ENCODE peak calls at places on chromosomes 12 and 14, in four cellular contexts. X is adrenal gland, G is transverse colon, Q is colonic mucosa. P is an unnamed sample.

GRCh38 chr12:26576266-26576665 is 256.7 kb downstream of the ITPR2 start:
- DNase-seq in G (no peak), X (no peak), Q (no peak), P (no peak)

GRCh38 chr12:122499991-122500684 is 594 bp downstream of the ZCCHC8 start:
- DNase-seq in X (peak), G (peak), Q (peak), P (peak)

GRCh38 chr12:123131291-123131831 is 19.5 kb downstream of the PITPNM2 start:
- DNase-seq in Q (peak), G (peak), X (no peak), P (peak)

GRCh38 chr12:130429656-130430505 is 92.2 kb downstream of the PIWIL1 start:
- DNase-seq in X (no peak), G (no peak), Q (no peak), P (no peak)

GRCh38 chr12:93273834-93274705 is 103.7 kb upstream of the NUDT4 start:
- DNase-seq in Q (no peak), G (no peak), X (no peak), P (no peak)

GRCh38 chr12:52060498-52061177 is 9.1 kb upstream of the ATG101 start:
- DNase-seq in G (peak), Q (no peak), X (no peak), P (no peak)

GRCh38 chr14:99733551-99734405 is 49.7 kb downstream of the CYP46A1 start:
- DNase-seq in Q (no peak), X (peak), G (peak), P (no peak)

GRCh38 chr14:89033756-89034155 is 209.3 kb downstream of the TTC8 start:
- DNase-seq in X (no peak), Q (no peak), G (no peak), P (no peak)

GRCh38 chr14:50964683-50965390 is 20.6 kb upstream of the PYGL start:
- DNase-seq in Q (peak), G (peak), X (peak), P (peak)

GRCh38 chr12:123744836-123745235 is 17.3 kb upstream of the DNAH10 start:
- DNase-seq in X (no peak), G (no peak), Q (no peak), P (peak)

GRCh38 chr12:85155791-85156190 is 119.6 kb downstream of the LRRIQ1 start:
- DNase-seq in X (no peak), G (no peak), Q (no peak), P (peak)

GRCh38 chr14:55336161-55336560 is 64.9 kb downstream of the FBXO34 start:
- DNase-seq in X (no peak), G (peak), Q (no peak), P (peak)

GRCh38 chr12:131950182-131950913 is 606 bp downstream of the EP400 start:
- DNase-seq in X (no peak), Q (peak), G (peak), P (no peak)

GRCh38 chr14:53110103-53110502 is 43.0 kb downstream of the DDHD1 start:
- DNase-seq in G (no peak), X (no peak), Q (no peak), P (no peak)

GRCh38 chr14:75454963-75455546 is 27.2 kb downstream of the JDP2 start:
- DNase-seq in Q (no peak), X (peak), G (peak), P (peak)

GRCh38 chr12:52496590-52497071 is 3.6 kb upstream of the KRT6A start:
- DNase-seq in Q (no peak), G (no peak), X (no peak), P (peak)

GRCh38 chr14:54046250-54046649 is 89.6 kb upstream of the BMP4 start:
- DNase-seq in G (no peak), Q (no peak), X (no peak), P (no peak)

GRCh38 chr12:115630133-115630532 is 647.4 kb downstream of the MED13L start:
- DNase-seq in X (no peak), Q (no peak), G (no peak), P (no peak)

GRCh38 chr12:115636546-115636945 is 640.9 kb downstream of the MED13L start:
- DNase-seq in G (no peak), Q (no peak), X (no peak), P (no peak)

GRCh38 chr12:115632323-115632722 is 645.2 kb downstream of the MED13L start:
- DNase-seq in Q (no peak), X (no peak), G (no peak), P (peak)
- TF ChIP-seq CTCF in Q (no peak), X (no peak), G (no peak), P (peak)

GRCh38 chr12:50597200-50598195 is 92.7 kb downstream of the DIP2B start:
- DNase-seq in G (no peak), X (peak), Q (no peak), P (peak)
- TF ChIP-seq CTCF in G (no peak), X (no peak), Q (no peak), P (peak)

GRCh38 chr12:58105225-58106119 is 164.1 kb downstream of the ATP23 start:
- DNase-seq in X (no peak), G (no peak), Q (no peak), P (no peak)
- TF ChIP-seq CTCF in X (no peak), G (no peak), Q (no peak), P (no peak)

DNA sequence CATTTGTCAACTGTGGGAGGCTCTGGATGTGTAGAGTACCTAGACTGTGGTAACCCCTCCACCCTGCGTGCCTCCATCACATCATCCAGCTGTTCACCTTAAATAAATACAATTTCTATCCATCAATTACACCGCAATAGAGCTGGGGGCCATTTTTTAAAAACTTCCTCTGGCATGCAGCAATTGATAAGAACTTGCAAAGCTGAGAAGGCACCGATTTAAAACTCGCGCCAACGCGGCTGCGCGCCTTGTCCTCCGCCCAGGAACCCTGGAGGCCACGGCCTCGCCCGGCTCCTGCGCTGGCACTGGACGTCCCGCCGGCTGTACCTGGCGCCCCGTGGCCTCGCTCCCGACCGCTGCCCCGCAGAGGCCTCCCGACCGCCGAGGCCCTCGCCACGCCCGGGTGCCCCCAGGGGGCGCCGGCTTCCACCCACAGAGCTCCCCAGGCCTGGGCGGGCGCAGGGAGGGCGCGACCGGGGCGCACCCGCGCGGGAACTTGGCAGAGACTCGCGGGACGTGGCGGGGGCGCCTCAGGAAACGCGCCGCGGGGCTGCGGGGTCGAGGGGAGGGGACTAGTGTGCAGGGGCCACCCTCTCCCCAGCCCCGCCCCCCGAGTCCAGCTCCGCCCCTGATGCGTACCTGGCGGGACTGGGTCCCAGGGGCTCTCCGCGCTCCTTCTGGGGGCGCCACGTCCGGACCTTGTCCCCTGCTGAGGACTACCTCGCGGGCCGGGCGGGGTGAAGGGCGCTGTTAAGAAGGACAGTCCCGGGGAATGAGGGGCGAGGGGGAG is 65.6 kb downstream of the TNFAIP2 start:
- DNase-seq in G (peak), X (peak), Q (peak), P (no peak)
- TF ChIP-seq CTCF in G (no peak), X (peak), Q (no peak), P (no peak)

DNA sequence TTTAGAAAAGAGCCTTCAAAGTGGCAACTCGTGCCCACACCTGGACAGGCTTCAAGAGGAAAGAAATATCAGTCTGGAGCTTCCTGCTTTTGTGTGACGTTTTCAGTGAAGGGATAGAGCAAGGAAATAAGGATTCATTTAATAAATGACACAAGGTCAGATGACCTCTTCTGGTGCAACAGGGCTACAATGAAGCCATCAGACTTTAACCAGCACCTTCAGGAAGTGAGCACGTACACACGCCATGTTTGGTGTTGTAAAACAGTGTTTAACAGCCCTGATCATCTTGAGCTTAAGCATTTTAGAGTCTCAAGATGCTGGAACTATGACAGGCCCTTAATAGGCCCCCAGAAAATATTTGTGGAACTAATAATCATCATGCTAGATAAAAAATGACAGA is 59.2 kb downstream of the CCDC60 start:
- DNase-seq in X (no peak), G (no peak), Q (no peak), P (no peak)
- TF ChIP-seq CTCF in X (no peak), G (no peak), Q (no peak), P (no peak)

DNA sequence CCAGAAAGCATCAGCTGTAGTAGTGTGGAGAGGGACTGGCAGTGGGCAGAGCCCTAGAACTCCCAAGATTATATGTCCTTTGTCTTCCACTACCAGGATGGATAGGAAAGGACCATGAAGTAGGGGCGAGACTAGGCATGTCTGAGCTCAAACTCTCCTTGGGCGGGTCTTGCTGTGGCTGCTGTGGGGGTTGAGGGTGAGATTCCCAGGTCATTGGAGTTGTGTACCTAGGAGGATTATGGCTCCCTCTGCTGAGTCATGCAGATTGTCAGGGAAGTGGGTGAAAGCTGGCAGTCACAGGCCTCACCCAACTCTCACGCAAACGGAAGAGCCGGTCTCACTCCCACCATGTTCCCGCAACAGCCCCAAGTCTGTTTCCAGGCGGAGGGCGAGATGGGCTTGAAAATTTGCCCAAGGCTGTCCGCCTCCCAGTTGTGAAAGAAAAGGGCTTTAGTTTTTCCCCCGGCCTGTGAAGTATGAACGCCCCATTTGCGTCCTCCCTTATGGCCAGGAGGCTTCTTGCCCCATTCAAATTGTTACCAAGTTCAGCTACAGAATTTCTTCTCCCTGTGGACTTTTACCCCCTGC is 159.4 kb downstream of the SLC2A13 start:
- DNase-seq in Q (no peak), X (no peak), G (no peak), P (peak)
- TF ChIP-seq CTCF in Q (no peak), X (no peak), G (no peak), P (no peak)

DNA sequence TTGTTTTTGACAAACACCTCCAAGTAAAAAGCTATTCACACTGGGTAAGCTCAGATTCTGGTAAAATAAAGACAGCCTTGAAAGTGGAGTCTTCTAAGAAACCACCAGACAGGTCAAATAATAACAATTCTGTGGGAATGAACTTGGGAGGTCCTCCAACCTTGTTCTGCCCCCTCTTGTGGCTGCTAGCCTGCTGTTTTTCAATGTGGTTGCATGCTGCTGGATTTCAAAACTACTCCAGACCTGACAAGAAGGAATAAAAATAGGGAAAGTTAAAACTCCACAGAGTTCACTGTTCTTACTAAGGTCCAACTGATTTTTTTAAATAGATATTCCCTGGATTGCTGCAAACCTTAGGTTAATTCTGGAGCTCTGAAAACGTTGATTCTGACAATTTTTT is 32.2 kb upstream of the RIN3 start:
- DNase-seq in Q (no peak), G (peak), X (no peak), P (no peak)
- TF ChIP-seq CTCF in Q (no peak), G (no peak), X (no peak), P (no peak)